ENCODE peak calls at places on chromosomes 2 and 18, in five cellular contexts. H is ovary, V is upper lobe of right lung, F is transverse colon, N is upper lobe of left lung. J is an unnamed sample.
A peak's percentile ranks its signal among the peaks of the same experiment; 100 is the strongest.

GRCh38 chr2:195356920-195357440 is 300.0 kb upstream of the SLC39A10 start:
- DNase-seq in H (no peak), V (no peak), F (no peak), N (no peak), J (no peak)

GRCh38 chr2:173966274-173967098 is 1.3 kb upstream of the SP3 start:
- DNase-seq in H (no peak), V (no peak), F (no peak), N (no peak), J (no peak)

GRCh38 chr2:53519925-53520629 is 247.5 kb upstream of the CHAC2 start:
- DNase-seq in H (no peak), V (no peak), F (no peak), N (no peak), J (no peak)

GRCh38 chr2:129791651-129792050 is 187.8 kb upstream of the RAB6C start:
- DNase-seq in H (no peak), V (no peak), F (no peak), N (no peak), J (no peak)

GRCh38 chr18:58255701-58256311 is 211.8 kb downstream of the NEDD4L start:
- DNase-seq in H (no peak), V (no peak), F (no peak), N (no peak), J (no peak)

GRCh38 chr2:240322991-240323390 is 112.5 kb upstream of the GPC1 start:
- DNase-seq in H (no peak), V (no peak), F (no peak), N (no peak), J (no peak)

GRCh38 chr18:35415511-35416427 is 38.6 kb upstream of the ZNF396 start:
- DNase-seq in H (no peak), V (no peak), F (no peak), N (no peak), J (no peak)

GRCh38 chr2:134466141-134466540 is 212.3 kb downstream of the MGAT5 start:
- DNase-seq in H (no peak), V (no peak), F (no peak), N (no peak), J (no peak)

GRCh38 chr2:129888461-129888860 is 91.0 kb upstream of the RAB6C start:
- DNase-seq in H (no peak), V (peak; percentile 46), F (no peak), N (no peak), J (no peak)

GRCh38 chr2:159545080-159545479 is 71.3 kb downstream of the BAZ2B start:
- DNase-seq in H (no peak), V (no peak), F (no peak), N (no peak), J (no peak)

GRCh38 chr18:35588995-35589394 is 7.5 kb downstream of the GALNT1 start:
- DNase-seq in H (no peak), V (no peak), F (no peak), N (no peak), J (no peak)

GRCh38 chr2:47008381-47009280 is 93.0 kb upstream of the MCFD2 start:
- DNase-seq in H (peak; percentile 88), V (no peak), F (no peak), N (no peak), J (peak; percentile 83)

GRCh38 chr2:163558286-163559009 is 177.4 kb downstream of the FIGN start:
- DNase-seq in H (no peak), V (no peak), F (no peak), N (no peak), J (no peak)

GRCh38 chr2:235538989-235539388 is 45.1 kb downstream of the AGAP1 start:
- DNase-seq in H (peak; percentile 1), V (no peak), F (peak; percentile 19), N (no peak), J (no peak)

GRCh38 chr2:1675633-1676032 is 68.7 kb downstream of the PXDN start:
- DNase-seq in H (peak; percentile 60), V (no peak), F (peak; percentile 25), N (peak; percentile 21), J (no peak)

GRCh38 chr2:1743396-1744150 is 742 bp downstream of the PXDN start:
- DNase-seq in H (peak; percentile 73), V (peak; percentile 64), F (no peak), N (no peak), J (no peak)

GRCh38 chr2:236717719-236718118 is 148.1 kb downstream of the ACKR3 start:
- DNase-seq in H (no peak), V (no peak), F (no peak), N (no peak), J (no peak)

GRCh38 chr2:108918156-108918845 is 70.7 kb downstream of the EDAR start:
- DNase-seq in H (peak; percentile 8), V (peak; percentile 45), F (no peak), N (no peak), J (no peak)

GRCh38 chr2:85997016-85997970 is 108.4 kb downstream of the POLR1A start:
- DNase-seq in H (peak; percentile 65), V (no peak), F (no peak), N (no peak), J (no peak)

GRCh38 chr2:223613017-223613950 is 11.1 kb upstream of the SCG2 start:
- DNase-seq in H (peak; percentile 88), V (peak; percentile 75), F (peak; percentile 54), N (peak; percentile 78), J (peak; percentile 90)

GRCh38 chr2:127943186-127943585 is 57.4 kb upstream of the AMMECR1L start:
- DNase-seq in H (no peak), V (no peak), F (no peak), N (no peak), J (no peak)

GRCh38 chr2:31253344-31254155 is 19.6 kb downstream of the EHD3 start:
- DNase-seq in H (no peak), V (no peak), F (no peak), N (no peak), J (no peak)

GRCh38 chr2:239300242-239300641 is 100.6 kb downstream of the HDAC4 start:
- DNase-seq in H (peak; percentile 26), V (no peak), F (no peak), N (peak; percentile 14), J (no peak)

GRCh38 chr2:207768891-207769596 is 662 bp downstream of the FZD5 start:
- DNase-seq in H (no peak), V (peak; percentile 74), F (peak; percentile 23), N (peak; percentile 32), J (peak; percentile 44)

GRCh38 chr2:53969285-53970094 is 1.3 kb downstream of the PSME4 start:
- DNase-seq in H (no peak), V (no peak), F (no peak), N (peak; percentile 25), J (no peak)

GRCh38 chr2:172997031-172997430 is 78.6 kb upstream of the MAP3K20 start:
- DNase-seq in H (no peak), V (no peak), F (no peak), N (no peak), J (no peak)

GRCh38 chr18:25434771-25435461 is 83.0 kb upstream of the ZNF521 start:
- DNase-seq in H (no peak), V (no peak), F (no peak), N (no peak), J (no peak)

GRCh38 chr2:26561376-26561775 is 79.8 kb downstream of the CIB4 start:
- DNase-seq in H (no peak), V (peak; percentile 34), F (no peak), N (no peak), J (no peak)

GRCh38 chr2:15028406-15028805 is 395.9 kb downstream of the LRATD1 start:
- DNase-seq in H (no peak), V (no peak), F (no peak), N (no peak), J (no peak)

GRCh38 chr2:226888971-226889370 is 53.1 kb downstream of the RHBDD1 start:
- DNase-seq in H (no peak), V (no peak), F (no peak), N (no peak), J (no peak)

GRCh38 chr18:33821503-33821902 is 243.5 kb downstream of the ASXL3 start:
- DNase-seq in H (no peak), V (no peak), F (no peak), N (no peak), J (no peak)

GRCh38 chr2:152648336-152648735 is 68.9 kb downstream of the PRPF40A start:
- DNase-seq in H (no peak), V (no peak), F (no peak), N (no peak), J (no peak)
- TF ChIP-seq CTCF in H (no peak), V (peak; percentile 21), F (peak; percentile 13), N (no peak), J (peak; percentile 4)

GRCh38 chr18:2967357-2967756 is 45.6 kb downstream of the LPIN2 start:
- DNase-seq in H (no peak), V (no peak), F (no peak), N (no peak), J (no peak)
- H3K4me3 ChIP-seq in H (no peak overlapping the region), V (no peak overlapping the region), F (no peak overlapping the region), N (no peak overlapping the region), J (no peak overlapping the region)

GRCh38 chr2:177668617-177669016 is 276.0 kb downstream of the AGPS start:
- DNase-seq in H (no peak), V (no peak), F (no peak), N (no peak), J (no peak)

GRCh38 chr2:177670791-177671528 is 278.4 kb downstream of the AGPS start:
- DNase-seq in H (no peak), V (no peak), F (no peak), N (no peak), J (no peak)

GRCh38 chr2:177667626-177668025 is 275.1 kb downstream of the AGPS start:
- DNase-seq in H (no peak), V (no peak), F (no peak), N (no peak), J (peak; percentile 34)

GRCh38 chr2:177669625-177670330 is 277.2 kb downstream of the AGPS start:
- DNase-seq in H (no peak), V (no peak), F (no peak), N (no peak), J (peak; percentile 17)

GRCh38 chr2:177669201-177669600 is 276.6 kb downstream of the AGPS start:
- DNase-seq in H (no peak), V (no peak), F (no peak), N (no peak), J (no peak)
- H3K27me3 ChIP-seq in H (no peaks in the 10 kb centered on the region), V (peaks cover 3% of the 10 kb centered on the region), F (no peaks in the 10 kb centered on the region), N (no peaks in the 10 kb centered on the region), J (no peaks in the 10 kb centered on the region)

GRCh38 chr2:64644240-64645013 is 9.3 kb downstream of the SERTAD2 start:
- DNase-seq in H (peak; percentile 80), V (peak; percentile 84), F (peak; percentile 72), N (peak; percentile 89), J (peak; percentile 76)

GRCh38 chr2:64646007-64646880 is 7.5 kb downstream of the SERTAD2 start:
- DNase-seq in H (peak; percentile 92), V (peak; percentile 92), F (peak; percentile 92), N (peak; percentile 92), J (peak; percentile 74)

GRCh38 chr2:64643838-64644219 is 9.9 kb downstream of the SERTAD2 start:
- DNase-seq in H (no peak), V (no peak), F (no peak), N (no peak), J (no peak)

GRCh38 chr2:64641585-64641984 is 12.1 kb downstream of the SERTAD2 start:
- DNase-seq in H (no peak), V (no peak), F (no peak), N (no peak), J (no peak)

DNA sequence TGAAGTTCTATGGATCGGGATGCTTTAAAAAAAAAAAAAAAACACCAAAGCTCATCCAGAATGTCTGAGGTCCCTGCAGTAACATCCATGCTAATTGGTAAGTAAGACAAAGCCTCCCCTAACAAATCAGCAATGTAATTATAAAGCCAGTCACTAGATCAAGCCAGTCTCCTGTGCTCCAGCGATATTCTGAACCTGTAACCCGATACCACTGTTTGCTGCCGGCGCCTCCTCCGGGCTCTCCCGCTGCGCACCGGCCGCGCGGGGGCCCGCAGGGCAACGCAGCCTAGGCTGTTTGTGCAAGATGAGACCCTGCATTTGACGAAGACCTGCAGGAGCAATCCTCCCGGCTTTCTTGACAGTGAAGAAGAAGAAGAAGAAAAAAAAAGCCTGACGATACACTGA is 8.7 kb downstream of the SERTAD2 start:
- DNase-seq in H (peak; percentile 75), V (no peak), F (peak; percentile 63), N (peak; percentile 76), J (peak; percentile 62)
- TF ChIP-seq CTCF in H (no peak), V (no peak), F (peak; percentile 5), N (no peak), J (no peak)

J was measured in BE2C.